ENCODE peak calls at places on chromosome 15, in seven cellular contexts. K is adipocyte; M is Peyer's patch; F is NCI-H1092 treated with DMSO at 0.1 percent for 48 hours; E is fibroblast of lung; T is CD8-positive, alpha-beta T cell; Y is retina. D is an unnamed sample.

GRCh38 chr15:35427091-35427490 is 118.9 kb downstream of the DPH6 start:
- DNase-seq in K (peak; percentile 79), M (no peak), F (no peak), E (peak; percentile 84), T (no peak), Y (no peak), D (no peak)

GRCh38 chr15:96327155-96327741 is 3.3 kb upstream of the NR2F2 start:
- DNase-seq in K (peak; percentile 94), M (no peak), F (peak; percentile 57), E (peak; percentile 92), T (no peak), Y (peak; percentile 85), D (no peak)

GRCh38 chr15:62306851-62307504 is 141.9 kb upstream of the C2CD4B start:
- DNase-seq in K (peak; percentile 86), M (peak; percentile 62), F (peak; percentile 50), E (peak; percentile 68), T (no peak), Y (peak; percentile 71), D (peak; percentile 9)

GRCh38 chr15:91634163-91634562 is 219.3 kb upstream of the SLCO3A1 start:
- DNase-seq in K (no peak), M (no peak), F (no peak), E (no peak), T (no peak), Y (no peak), D (no peak)

GRCh38 chr15:68379058-68379758 is 52.8 kb downstream of the ITGA11 start:
- DNase-seq in K (no peak), M (no peak), F (no peak), E (no peak), T (no peak), Y (no peak), D (no peak)

GRCh38 chr15:85723960-85724945 is 70.5 kb downstream of the KLHL25 start:
- DNase-seq in K (no peak), M (no peak), F (no peak), E (no peak), T (no peak), Y (no peak), D (no peak)

GRCh38 chr15:85974348-85974705 is 105.3 kb upstream of the AGBL1 start:
- DNase-seq in K (no peak), M (no peak), F (no peak), E (peak; percentile 70), T (no peak), Y (no peak), D (no peak)

GRCh38 chr15:42371125-42371524 is 11.8 kb downstream of the CAPN3 start:
- DNase-seq in K (peak; percentile 24), M (no peak), F (no peak), E (no peak), T (no peak), Y (no peak), D (no peak)

GRCh38 chr15:70466895-70467529 is 296.3 kb downstream of the UACA start:
- DNase-seq in K (peak; percentile 81), M (peak; percentile 86), F (peak; percentile 56), E (peak; percentile 58), T (peak; percentile 37), Y (peak; percentile 73), D (no peak)

GRCh38 chr15:63093486-63094205 is 28.0 kb upstream of the LACTB start:
- DNase-seq in K (peak; percentile 88), M (peak; percentile 93), F (peak; percentile 66), E (peak; percentile 64), T (peak; percentile 69), Y (peak; percentile 84), D (peak; percentile 30)

GRCh38 chr15:61051570-61052031 is 177.5 kb downstream of the RORA start:
- DNase-seq in K (peak; percentile 84), M (no peak), F (no peak), E (peak; percentile 70), T (no peak), Y (peak; percentile 64), D (no peak)

GRCh38 chr15:33190539-33190938 is 4.0 kb downstream of the FMN1 start:
- DNase-seq in K (no peak), M (no peak), F (no peak), E (no peak), T (no peak), Y (no peak), D (no peak)

GRCh38 chr15:60255390-60255789 is 142.4 kb downstream of the ANXA2 start:
- DNase-seq in K (no peak), M (peak; percentile 47), F (no peak), E (no peak), T (no peak), Y (no peak), D (no peak)

GRCh38 chr15:76866716-76867321 is 38.3 kb downstream of the SCAPER start:
- DNase-seq in K (peak; percentile 75), M (no peak), F (no peak), E (peak; percentile 29), T (no peak), Y (no peak), D (no peak)

GRCh38 chr15:77909131-77909940 is 168.2 kb downstream of the TBC1D2B start:
- DNase-seq in K (no peak), M (peak; percentile 37), F (no peak), E (no peak), T (no peak), Y (no peak), D (no peak)

GRCh38 chr15:68791431-68792283 is 29.0 kb downstream of the ANP32A start:
- DNase-seq in K (no peak), M (no peak), F (no peak), E (no peak), T (peak; percentile 62), Y (no peak), D (peak; percentile 25)

GRCh38 chr15:74441248-74441939 is 7.6 kb upstream of the SEMA7A start:
- DNase-seq in K (no peak), M (peak; percentile 29), F (no peak), E (no peak), T (no peak), Y (no peak), D (no peak)

GRCh38 chr15:92586383-92586910 is 69.1 kb downstream of the FAM174B start:
- DNase-seq in K (no peak), M (no peak), F (no peak), E (no peak), T (no peak), Y (peak; percentile 26), D (no peak)

GRCh38 chr15:67253517-67254237 is 784 bp downstream of the AAGAB start:
- DNase-seq in K (peak; percentile 51), M (no peak), F (peak; percentile 48), E (peak; percentile 29), T (no peak), Y (no peak), D (no peak)

GRCh38 chr15:75849167-75849566 is 5.9 kb downstream of the UBE2Q2 start:
- DNase-seq in K (no peak), M (no peak), F (no peak), E (no peak), T (no peak), Y (no peak), D (no peak)

GRCh38 chr15:34754171-34754580 is 622 bp downstream of the GJD2 start:
- DNase-seq in K (no peak), M (no peak), F (no peak), E (no peak), T (no peak), Y (peak; percentile 71), D (no peak)

GRCh38 chr15:40088929-40089755 is 19.5 kb downstream of the BMF start:
- DNase-seq in K (no peak), M (no peak), F (no peak), E (peak; percentile 72), T (no peak), Y (no peak), D (no peak)

GRCh38 chr15:38714309-38715072 is 149.9 kb upstream of the RASGRP1 start:
- DNase-seq in K (peak; percentile 84), M (no peak), F (no peak), E (peak; percentile 99), T (no peak), Y (no peak), D (no peak)

GRCh38 chr15:96219681-96220080 is 110.8 kb upstream of the NR2F2 start:
- DNase-seq in K (no peak), M (no peak), F (no peak), E (no peak), T (no peak), Y (no peak), D (no peak)

GRCh38 chr15:58931985-58932384 is 1.5 kb downstream of the SLTM start:
- DNase-seq in K (peak; percentile 74), M (no peak), F (no peak), E (peak; percentile 61), T (no peak), Y (peak; percentile 2), D (peak; percentile 5)

GRCh38 chr15:40054056-40054745 is 15.2 kb upstream of the SRP14 start:
- DNase-seq in K (no peak), M (peak; percentile 58), F (no peak), E (peak; percentile 27), T (no peak), Y (no peak), D (no peak)

D was measured in GM18507.